ENCODE peak calls at places on chromosomes 1 and 21, in five cellular contexts. F, M, L, C and J are unnamed samples.

GRCh38 chr1:172255223-172255560 is 165.3 kb upstream of the C1orf105 start:
- DNase-seq in M (no peak), L (no peak), F (no peak), C (no peak), J (no peak)

GRCh38 chr1:169044296-169044695 is 62.2 kb upstream of the ATP1B1 start:
- DNase-seq in C (no peak), L (peak), F (no peak), M (no peak), J (peak)

GRCh38 chr1:201191723-201192477 is 1.3 kb downstream of the IGFN1 start:
- DNase-seq in L (peak), F (peak), C (no peak), M (peak), J (peak)

GRCh38 chr1:172401907-172402306 is 18.6 kb upstream of the C1orf105 start:
- DNase-seq in L (no peak), C (no peak), M (no peak), F (peak), J (peak)

GRCh38 chr1:70140343-70140742 is 65.0 kb downstream of the LRRC40 start:
- DNase-seq in L (no peak), C (peak), F (no peak), M (peak), J (no peak)

GRCh38 chr1:78176448-78176847 is 130.7 kb downstream of the GIPC2 start:
- DNase-seq in M (peak), L (peak), F (no peak), C (peak), J (peak)

GRCh38 chr1:159282118-159282517 is 20.0 kb upstream of the FCER1A start:
- DNase-seq in M (no peak), L (no peak), F (peak), C (peak), J (peak)

GRCh38 chr1:86156571-86157455 is at the start of gene COL24A1:
- DNase-seq in L (no peak), C (peak), M (peak), F (peak), J (peak)

GRCh38 chr1:152933196-152933595 is 13.8 kb upstream of the SPRR5 start:
- DNase-seq in L (peak), M (no peak), F (no peak), C (no peak), J (peak)

GRCh38 chr21:33117268-33117888 is 47.4 kb downstream of the OLIG1 start:
- DNase-seq in F (no peak), L (no peak), M (no peak), C (no peak), J (no peak)

GRCh38 chr1:246971322-246971721 is 36.5 kb downstream of the ZNF695 start:
- DNase-seq in C (peak), L (no peak), M (peak), F (peak), J (peak)

GRCh38 chr1:230068952-230069684 is 2.1 kb downstream of the GALNT2 start:
- DNase-seq in M (peak), L (no peak), C (peak), F (peak), J (peak)

GRCh38 chr1:56808385-56808784 is 10.8 kb downstream of the FYB2 start:
- DNase-seq in C (no peak), F (no peak), M (no peak), L (no peak), J (no peak)

GRCh38 chr1:185595835-185596667 is 138.1 kb upstream of the HMCN1 start:
- DNase-seq in L (peak), F (peak), C (peak), M (peak), J (peak)

GRCh38 chr1:67060811-67061218 is 6.9 kb upstream of the SLC35D1 start:
- DNase-seq in F (peak), L (peak), C (peak), M (peak), J (peak)

GRCh38 chr21:39180429-39181019 is 2.7 kb downstream of the PSMG1 start:
- DNase-seq in M (no peak), L (no peak), C (no peak), F (peak), J (peak)

GRCh38 chr1:21217812-21218596 is 41.3 kb upstream of the EIF4G3 start:
- DNase-seq in C (peak), L (no peak), M (peak), F (peak), J (peak)

GRCh38 chr1:8937701-8938100 is 8.0 kb upstream of the CA6 start:
- DNase-seq in F (no peak), L (peak), C (no peak), M (no peak), J (no peak)

GRCh38 chr21:34949045-34949444 is 100.1 kb downstream of the RUNX1 start:
- DNase-seq in C (no peak), F (no peak), L (no peak), M (peak), J (no peak)

GRCh38 chr21:31546402-31547155 is 112.9 kb upstream of the SOD1 start:
- DNase-seq in F (no peak), M (no peak), C (peak), L (no peak), J (no peak)

GRCh38 chr1:161791889-161792655 is 26.0 kb downstream of the ATF6 start:
- DNase-seq in L (peak), F (no peak), C (no peak), M (no peak), J (peak)

GRCh38 chr1:47711848-47712492 is 274.1 kb downstream of the FOXD2 start:
- DNase-seq in C (no peak), L (no peak), M (no peak), F (no peak), J (no peak)

GRCh38 chr1:37078866-37079265 is 44.6 kb upstream of the GRIK3 start:
- DNase-seq in L (no peak), F (no peak), C (no peak), M (no peak), J (no peak)

GRCh38 chr1:67162954-67163353 is 3.3 kb upstream of the IL23R start:
- DNase-seq in L (peak), F (no peak), C (peak), M (no peak), J (peak)

GRCh38 chr1:76170522-76170921 is 96.0 kb downstream of the ST6GALNAC3 start:
- DNase-seq in M (no peak), C (no peak), L (no peak), F (no peak), J (no peak)

GRCh38 chr1:45065083-45065482 is 53.0 kb downstream of the UROD start:
- DNase-seq in C (no peak), F (no peak), M (no peak), L (no peak), J (no peak)

GRCh38 chr1:206890125-206890637 is 7.1 kb upstream of the IL24 start:
- DNase-seq in C (no peak), L (peak), F (no peak), M (peak), J (peak)

GRCh38 chr21:17640821-17641220 is 28.1 kb upstream of the BTG3 start:
- DNase-seq in C (no peak), L (no peak), F (no peak), M (no peak), J (no peak)

GRCh38 chr1:236978740-236979139 is 25.5 kb downstream of the MT1HL1 start:
- DNase-seq in M (no peak), F (no peak), L (no peak), C (no peak), J (no peak)

GRCh38 chr1:16921391-16922185 is at the start of gene CROCC:
- DNase-seq in M (peak), L (no peak), F (peak), C (peak), J (no peak)

GRCh38 chr1:18861082-18861481 is 1.6 kb upstream of the TAS1R2 start:
- DNase-seq in L (no peak), C (no peak), M (no peak), F (no peak), J (no peak)

GRCh38 chr1:175218132-175218531 is 25.6 kb upstream of the KIAA0040 start:
- DNase-seq in M (no peak), L (no peak), C (no peak), F (no peak), J (peak)

GRCh38 chr1:165235158-165235776 is 121.2 kb downstream of the LMX1A start:
- DNase-seq in F (no peak), M (no peak), L (no peak), C (peak), J (no peak)

GRCh38 chr1:65904681-65905083 is 112.0 kb downstream of the PDE4B start:
- DNase-seq in L (no peak), C (no peak), F (peak), M (no peak), J (no peak)
- H2AFZ ChIP-seq in L (no peak), C (no peak), F (peak), M (no peak), J (no peak)

DNA sequence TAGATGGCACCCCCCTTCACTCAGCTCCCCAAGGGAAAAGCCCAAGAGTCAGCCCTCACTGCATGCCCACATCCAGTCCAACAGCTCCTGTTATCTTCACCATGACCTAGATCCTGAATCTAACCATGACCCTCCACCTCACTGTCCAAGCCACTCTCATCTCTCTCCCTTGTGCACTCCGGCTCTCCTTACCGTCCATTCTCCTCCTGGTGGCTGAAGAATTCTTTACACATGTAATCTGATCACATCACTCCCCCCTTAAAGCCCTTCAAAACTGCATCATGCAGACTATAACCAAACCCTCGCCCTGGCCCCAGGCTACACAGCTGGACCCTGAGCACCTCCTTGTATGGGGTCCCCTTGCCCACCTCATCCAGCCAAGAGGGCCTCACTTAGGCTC is 14.0 kb upstream of the PAQR7 start:
- DNase-seq in L (no peak), C (no peak), M (peak), F (peak), J (peak)
- H2AFZ ChIP-seq in L (peak), C (no peak), M (no peak), F (no peak), J (no peak)

GRCh38 chr1:166882893-166883292 is 6.8 kb upstream of the TADA1 start:
- DNase-seq in C (no peak), M (no peak), F (no peak), L (no peak), J (no peak)

GRCh38 chr1:166884971-166885370 is 8.9 kb upstream of the TADA1 start:
- DNase-seq in L (no peak), C (no peak), F (no peak), M (no peak), J (no peak)

GRCh38 chr1:166888710-166889109 is 12.6 kb upstream of the TADA1 start:
- DNase-seq in F (no peak), C (no peak), M (no peak), L (no peak), J (no peak)

DNA sequence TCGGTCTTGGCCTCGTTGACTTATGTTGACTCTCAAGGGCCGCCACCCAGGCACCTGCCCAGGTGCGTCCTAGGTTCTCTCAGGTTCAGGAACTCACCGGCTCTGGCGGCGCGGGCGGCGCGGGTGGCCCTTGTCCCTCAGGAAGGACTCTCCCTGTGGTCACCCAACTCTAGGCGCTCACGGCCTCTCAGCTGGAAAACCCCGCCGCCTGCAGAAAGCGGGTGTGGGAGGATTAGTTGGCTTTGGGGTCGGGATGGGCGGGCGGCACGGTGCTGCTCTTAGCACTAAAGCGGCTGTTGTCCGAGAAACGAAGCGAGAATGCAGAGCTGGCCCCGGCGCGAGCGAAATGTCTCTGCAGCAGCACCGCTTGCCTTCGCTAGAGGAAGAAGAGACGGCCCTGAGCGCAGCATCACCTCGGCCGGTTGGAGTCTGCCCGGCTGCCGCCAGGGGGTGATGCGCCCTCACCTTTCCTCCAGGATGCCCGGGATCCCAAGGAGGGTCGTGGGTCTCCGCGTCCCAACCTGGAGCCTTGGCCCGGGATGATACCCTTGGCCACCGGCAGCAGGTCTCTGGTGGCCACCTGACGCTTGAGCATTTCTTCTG is 8.1 kb upstream of the TADA1 start:
- DNase-seq in L (peak), C (peak), F (peak), M (no peak), J (no peak)
- H2AFZ ChIP-seq in L (peak), C (no peak), F (no peak), M (no peak), J (no peak)

DNA sequence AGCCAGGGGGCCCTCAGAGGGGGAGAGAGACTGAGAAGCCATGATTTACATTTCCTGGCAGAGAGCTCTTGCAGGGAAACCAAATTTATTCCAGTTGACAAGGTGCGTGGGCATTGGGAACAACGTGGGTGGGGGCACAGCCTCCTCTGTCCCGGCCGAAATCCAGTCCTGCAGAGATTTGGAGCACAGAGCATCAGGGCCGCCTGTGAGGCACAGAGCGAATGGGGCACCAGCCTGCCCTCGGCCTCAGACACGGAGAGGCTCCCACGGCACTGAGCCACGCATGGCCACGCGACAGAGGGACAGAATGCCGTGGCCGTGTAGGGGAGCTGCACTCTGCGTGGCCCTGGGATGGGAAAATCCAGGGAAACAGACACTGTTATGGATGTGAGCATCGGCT is 13.4 kb upstream of the C1orf159 start:
- DNase-seq in M (no peak), F (no peak), L (no peak), C (no peak), J (no peak)
- H2AFZ ChIP-seq in M (no peak), F (no peak), L (no peak), C (no peak), J (no peak)

GRCh38 chr1:220999872-221000863 is 120.9 kb downstream of the HLX start:
- DNase-seq in M (peak), L (peak), C (no peak), F (no peak), J (no peak)

GRCh38 chr1:220994671-220995070 is 115.4 kb downstream of the HLX start:
- DNase-seq in C (no peak), M (no peak), F (no peak), L (no peak), J (no peak)

GRCh38 chr1:221002601-221003000 is 123.4 kb downstream of the HLX start:
- DNase-seq in M (no peak), L (no peak), C (no peak), F (no peak), J (no peak)

GRCh38 chr1:221001167-221001566 is 121.9 kb downstream of the HLX start:
- DNase-seq in F (no peak), C (no peak), L (no peak), M (no peak), J (no peak)

GRCh38 chr1:220997791-220998190 is 118.5 kb downstream of the HLX start:
- DNase-seq in M (no peak), C (no peak), L (no peak), F (no peak), J (no peak)
- H2AFZ ChIP-seq in M (no peak), C (no peak), L (no peak), F (peak), J (no peak)